ENCODE peak calls at places on chromosomes 6 and 20, in five cellular contexts. D is bronchial epithelial cell, H is GM23338, B is thyroid gland, V is posterior cingulate gyrus. C is an unnamed sample.
A peak's percentile ranks its signal among the peaks of the same experiment; 100 is the strongest.

GRCh38 chr20:50690979-50691584 is at the start of gene RIPOR3:
- DNase-seq in D (no peak), H (peak; percentile 64), B (peak; percentile 12), V (peak; percentile 12), C (no peak)

GRCh38 chr6:2103644-2104523 is 141.5 kb downstream of the GMDS start:
- DNase-seq in D (peak; percentile 67), H (no peak), B (no peak), V (no peak), C (no peak)

GRCh38 chr6:122365775-122366403 is 33.6 kb upstream of the HSF2 start:
- DNase-seq in D (peak; percentile 50), H (no peak), B (no peak), V (no peak), C (no peak)

GRCh38 chr6:169986848-169987498 is 235.6 kb downstream of the ERMARD start:
- DNase-seq in D (no peak), H (no peak), B (no peak), V (no peak), C (no peak)

GRCh38 chr20:38873050-38873581 is 53.1 kb upstream of the FAM83D start:
- DNase-seq in D (no peak), H (no peak), B (no peak), V (no peak), C (no peak)

GRCh38 chr6:135310291-135310690 is 129.2 kb downstream of the MYB start:
- DNase-seq in D (no peak), H (no peak), B (no peak), V (no peak), C (no peak)

GRCh38 chr20:36855241-36855657 is 20.7 kb upstream of the TLDC2 start:
- DNase-seq in D (no peak), H (no peak), B (no peak), V (no peak), C (no peak)

GRCh38 chr20:34316191-34316814 is 13.1 kb upstream of the AHCY start:
- DNase-seq in D (peak; percentile 85), H (no peak), B (no peak), V (no peak), C (no peak)

GRCh38 chr20:8166730-8167129 is 34.7 kb downstream of the PLCB1 start:
- DNase-seq in D (no peak), H (no peak), B (no peak), V (no peak), C (no peak)

GRCh38 chr6:7542065-7542877 is 800 bp downstream of the DSP start:
- DNase-seq in D (no peak), H (peak; percentile 82), B (peak; percentile 58), V (no peak), C (peak; percentile 43)

GRCh38 chr6:157849288-157850017 is 26.4 kb downstream of the SNX9 start:
- DNase-seq in D (no peak), H (peak; percentile 25), B (no peak), V (no peak), C (no peak)

GRCh38 chr20:12241065-12241464 is 323.4 kb downstream of the BTBD3 start:
- DNase-seq in D (no peak), H (no peak), B (no peak), V (no peak), C (no peak)

GRCh38 chr6:48894469-48894868 is 568.6 kb downstream of the MMUT start:
- DNase-seq in D (no peak), H (no peak), B (no peak), V (no peak), C (no peak)